ENCODE peak calls at places on chromosomes 16 and 17, in seven cellular contexts. R is mesendoderm, Z is G401, B is progenitor cell of endocrine pancreas, Y is ascending aorta, E is M059J, T is NCI-H146. G is an unnamed sample.

GRCh38 chr17:70654706-70655105 is 485.4 kb downstream of the KCNJ2 start:
- DNase-seq in Y (no peak), E (no peak), B (no peak), T (peak), R (no peak), Z (no peak), G (no peak)

GRCh38 chr17:45091778-45092425 is 30.8 kb downstream of the NMT1 start:
- DNase-seq in E (peak), T (no peak), Y (no peak), R (no peak), B (no peak), Z (no peak), G (peak)

GRCh38 chr16:87457724-87458423 is 35.0 kb downstream of the ZCCHC14 start:
- DNase-seq in Y (no peak), T (no peak), R (peak), Z (no peak), B (no peak), E (peak), G (peak)

GRCh38 chr16:71853413-71853812 is 7.6 kb downstream of the ATXN1L start:
- DNase-seq in Z (no peak), Y (no peak), R (no peak), E (no peak), B (no peak), T (no peak), G (no peak)

GRCh38 chr17:29802256-29802655 is 127.8 kb downstream of the SSH2 start:
- DNase-seq in Y (no peak), R (no peak), Z (no peak), B (no peak), E (no peak), T (no peak), G (peak)

GRCh38 chr16:20910781-20911321 is 10.3 kb downstream of the LYRM1 start:
- DNase-seq in R (no peak), T (no peak), B (no peak), E (peak), Z (no peak), Y (no peak), G (peak)

GRCh38 chr17:73697872-73698271 is 53.6 kb upstream of the SDK2 start:
- DNase-seq in E (no peak), Z (peak), T (peak), R (peak), Y (no peak), B (no peak), G (no peak)

GRCh38 chr17:74671031-74671771 is 41.5 kb downstream of the CD300LF start:
- DNase-seq in B (peak), T (no peak), E (no peak), Y (peak), Z (peak), R (peak), G (peak)

GRCh38 chr17:39181303-39181702 is 15.3 kb upstream of the ARL5C start:
- DNase-seq in Y (no peak), T (no peak), B (no peak), E (no peak), R (no peak), Z (no peak), G (no peak)

GRCh38 chr17:3937359-3937758 is 21.1 kb upstream of the P2RX1 start:
- DNase-seq in E (no peak), T (no peak), R (no peak), B (no peak), Z (no peak), Y (no peak), G (no peak)

GRCh38 chr16:87436225-87437172 is 44.4 kb downstream of the MAP1LC3B start:
- DNase-seq in Y (no peak), Z (no peak), B (no peak), E (no peak), T (no peak), R (peak), G (peak)

GRCh38 chr16:67723151-67723915 is 4.2 kb upstream of the GFOD2 start:
- DNase-seq in Y (no peak), Z (no peak), E (peak), R (peak), B (no peak), T (no peak), G (peak)

GRCh38 chr17:40497704-40498103 is 3.7 kb downstream of the TNS4 start:
- DNase-seq in Y (no peak), Z (no peak), E (peak), T (no peak), R (peak), B (no peak), G (peak)

GRCh38 chr17:9241371-9241712 is 220.0 kb downstream of the NTN1 start:
- DNase-seq in T (no peak), E (no peak), Z (peak), B (no peak), Y (peak), R (no peak), G (peak)

GRCh38 chr17:79695293-79696158 is 35.2 kb upstream of the ENPP7 start:
- DNase-seq in Z (no peak), B (no peak), T (no peak), R (no peak), E (no peak), Y (no peak), G (peak)

G was measured in GM23248.